ENCODE peak calls at places on chromosomes 1 and 21, in seven cellular contexts. H is H1, L is HepG2, V is K562, Z is HCT116, O is GM12878, G is IMR-90. W is an unnamed sample.

GRCh38 chr1:156410740-156411139 is 41.7 kb downstream of the RHBG start:
- DNase-seq in O (no peak), H (no peak), G (no peak), L (no peak), V (no peak), Z (no peak), W (no peak)

GRCh38 chr1:188314557-188315137 is 1485.9 kb downstream of the PLA2G4A start:
- DNase-seq in V (no peak), L (no peak), G (no peak), Z (no peak), H (no peak), O (no peak), W (no peak)

GRCh38 chr1:27335506-27336422 is 6.1 kb upstream of the SYTL1 start:
- DNase-seq in L (no peak), H (no peak), V (no peak), Z (no peak), G (no peak), O (no peak), W (no peak)

GRCh38 chr21:35360870-35361570 is 311.9 kb upstream of the RUNX1 start:
- DNase-seq in L (no peak), O (no peak), G (no peak), V (no peak), Z (no peak), H (no peak), W (no peak)

GRCh38 chr1:87950369-87950768 is 621.7 kb downstream of the LMO4 start:
- DNase-seq in L (no peak), H (no peak), V (no peak), Z (no peak), O (no peak), G (no peak), W (peak)

GRCh38 chr1:227898502-227899140 is 49.1 kb downstream of the WNT9A start:
- DNase-seq in O (no peak), Z (no peak), L (no peak), G (no peak), V (no peak), H (no peak), W (no peak)

GRCh38 chr1:1721201-1721600 is 3.0 kb downstream of the CDK11A start:
- DNase-seq in V (no peak), O (no peak), L (no peak), Z (no peak), H (no peak), G (no peak), W (no peak)

GRCh38 chr1:38744452-38745350 is 114.9 kb downstream of the RRAGC start:
- DNase-seq in G (no peak), O (no peak), L (no peak), V (peak), Z (no peak), H (no peak), W (no peak)

GRCh38 chr1:211738709-211739301 is 63.4 kb upstream of the NEK2 start:
- DNase-seq in H (no peak), L (no peak), O (no peak), V (no peak), Z (no peak), G (peak), W (no peak)

GRCh38 chr21:43333301-43334062 is 93.4 kb downstream of the SIK1 start:
- DNase-seq in L (peak), Z (no peak), V (no peak), O (no peak), H (no peak), G (peak), W (peak)

GRCh38 chr21:28982637-28983036 is 10.0 kb downstream of the LTN1 start:
- DNase-seq in G (no peak), Z (no peak), V (no peak), O (no peak), H (no peak), L (no peak), W (no peak)

GRCh38 chr21:33750017-33750416 is 107.7 kb downstream of the ITSN1 start:
- DNase-seq in Z (no peak), G (no peak), O (no peak), L (no peak), H (no peak), V (no peak), W (no peak)

GRCh38 chr1:31152181-31152768 is 86.8 kb upstream of the PUM1 start:
- DNase-seq in H (no peak), Z (no peak), G (peak), O (no peak), V (no peak), L (peak), W (peak)

GRCh38 chr1:154384650-154385557 is 20.2 kb upstream of the IL6R start:
- DNase-seq in G (no peak), O (no peak), H (no peak), V (peak), Z (no peak), L (no peak), W (no peak)

GRCh38 chr1:201228011-201228983 is 37.7 kb downstream of the IGFN1 start:
- DNase-seq in O (no peak), V (no peak), G (no peak), L (no peak), H (peak), Z (no peak), W (no peak)

GRCh38 chr1:230832466-230832865 is 35.9 kb downstream of the C1orf198 start:
- DNase-seq in H (no peak), V (no peak), Z (no peak), G (no peak), L (no peak), O (no peak), W (no peak)

GRCh38 chr1:21369905-21370304 is 70.0 kb upstream of the NBPF3 start:
- DNase-seq in Z (no peak), O (no peak), L (no peak), G (no peak), V (no peak), H (no peak), W (no peak)

GRCh38 chr1:59428828-59429227 is 131.9 kb downstream of the FGGY start:
- DNase-seq in V (no peak), O (no peak), H (no peak), L (no peak), G (no peak), Z (no peak), W (no peak)

GRCh38 chr21:32727478-32727727 is 410 bp downstream of the SYNJ1 start:
- DNase-seq in G (no peak), O (no peak), Z (no peak), H (peak), L (no peak), V (no peak), W (no peak)

GRCh38 chr1:172670791-172671190 is 11.9 kb downstream of the FASLG start:
- DNase-seq in H (no peak), O (no peak), G (no peak), V (no peak), L (no peak), Z (no peak), W (no peak)

GRCh38 chr1:8424539-8425116 is 106.7 kb downstream of the SLC45A1 start:
- DNase-seq in O (no peak), Z (peak), H (no peak), L (no peak), V (no peak), G (no peak), W (peak)

GRCh38 chr1:74363220-74363619 is 128.0 kb downstream of the TNNI3K start:
- DNase-seq in G (no peak), Z (no peak), H (no peak), V (no peak), L (no peak), O (no peak), W (no peak)

GRCh38 chr1:154534263-154534844 is 24.1 kb downstream of the UBE2Q1 start:
- DNase-seq in O (no peak), V (peak), Z (peak), L (peak), G (peak), H (peak), W (no peak)

GRCh38 chr1:191174298-191174697 is 696.6 kb upstream of the BRINP3 start:
- DNase-seq in Z (no peak), L (no peak), V (no peak), H (no peak), O (peak), G (peak), W (peak)

GRCh38 chr1:52341861-52342260 is 24.1 kb downstream of the CC2D1B start:
- DNase-seq in Z (no peak), O (no peak), L (no peak), G (no peak), V (no peak), H (no peak), W (no peak)

GRCh38 chr1:61504840-61505239 is 220.1 kb downstream of the TM2D1 start:
- DNase-seq in Z (no peak), O (no peak), H (no peak), L (no peak), V (no peak), G (peak), W (no peak)

GRCh38 chr1:201013031-201013485 is 10.5 kb downstream of the KIF21B start:
- DNase-seq in V (peak), H (no peak), G (no peak), L (no peak), O (no peak), Z (no peak), W (no peak)

GRCh38 chr1:181327796-181328195 is 155.5 kb upstream of the CACNA1E start:
- DNase-seq in O (no peak), L (no peak), V (no peak), Z (no peak), H (no peak), G (no peak), W (no peak)

GRCh38 chr1:97621955-97622354 is 298.9 kb downstream of the DPYD start:
- DNase-seq in L (no peak), V (no peak), Z (no peak), H (no peak), G (peak), O (no peak), W (no peak)

GRCh38 chr1:212862111-212862690 is 4.1 kb downstream of the FLVCR1 start:
- DNase-seq in V (no peak), O (no peak), L (no peak), H (no peak), G (no peak), Z (no peak), W (no peak)

GRCh38 chr1:167457936-167458584 is 60.3 kb downstream of the CD247 start:
- DNase-seq in Z (no peak), V (no peak), G (no peak), H (no peak), L (no peak), O (no peak), W (no peak)

GRCh38 chr1:157117527-157118057 is 18.0 kb upstream of the ETV3L start:
- DNase-seq in V (no peak), L (no peak), G (no peak), Z (no peak), H (peak), O (no peak), W (no peak)

DNA sequence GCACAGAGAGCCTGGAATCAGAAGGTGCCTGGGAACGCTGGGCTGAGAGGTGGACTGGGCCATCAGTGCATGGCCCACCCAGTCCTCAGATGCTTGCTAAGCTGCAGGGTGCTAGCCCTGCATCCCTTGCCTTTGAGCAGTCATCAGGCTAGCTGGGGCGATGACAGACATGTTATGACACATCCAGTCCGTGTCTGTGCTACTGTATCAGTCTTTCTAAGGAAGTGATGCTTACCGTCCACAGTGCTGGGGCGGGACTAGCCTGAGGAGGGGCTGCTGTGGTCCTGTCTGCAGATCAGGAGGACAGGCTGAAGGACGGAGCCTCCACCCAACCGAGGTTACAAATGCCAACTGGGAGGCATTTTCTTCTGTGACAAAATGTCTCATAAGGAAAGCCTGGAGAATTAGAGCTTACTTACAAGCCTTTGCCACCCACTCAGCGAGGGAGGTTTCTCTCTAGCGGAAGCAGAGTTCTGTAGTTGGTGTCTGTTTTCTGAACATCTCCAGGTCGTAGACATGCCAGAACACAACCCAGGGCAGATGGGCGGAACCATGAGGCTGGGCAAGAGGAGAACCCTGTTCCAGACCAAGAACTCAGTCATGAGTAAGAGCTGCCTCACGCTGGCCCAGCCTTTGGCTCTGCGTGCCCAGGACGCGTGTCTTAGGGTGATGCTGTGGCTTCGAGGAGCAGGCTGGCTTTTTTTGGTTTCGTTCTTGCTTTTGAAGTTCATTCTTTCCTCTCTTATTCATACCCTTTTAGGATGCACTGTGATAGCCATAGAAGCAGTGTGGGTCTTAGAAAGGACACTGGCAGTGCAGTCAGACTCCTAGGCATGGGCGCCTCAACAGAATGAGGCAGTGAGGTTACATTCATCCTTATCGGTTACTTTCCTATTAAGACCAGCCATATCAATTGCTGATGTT is 14.3 kb downstream of the SLFNL1 start:
- DNase-seq in G (peak), O (no peak), Z (no peak), V (no peak), H (no peak), L (no peak), W (no peak)
- H3K4me3 ChIP-seq in G (no peak), O (no peak), Z (no peak), V (no peak), H (no peak), L (no peak), W (no peak)

DNA sequence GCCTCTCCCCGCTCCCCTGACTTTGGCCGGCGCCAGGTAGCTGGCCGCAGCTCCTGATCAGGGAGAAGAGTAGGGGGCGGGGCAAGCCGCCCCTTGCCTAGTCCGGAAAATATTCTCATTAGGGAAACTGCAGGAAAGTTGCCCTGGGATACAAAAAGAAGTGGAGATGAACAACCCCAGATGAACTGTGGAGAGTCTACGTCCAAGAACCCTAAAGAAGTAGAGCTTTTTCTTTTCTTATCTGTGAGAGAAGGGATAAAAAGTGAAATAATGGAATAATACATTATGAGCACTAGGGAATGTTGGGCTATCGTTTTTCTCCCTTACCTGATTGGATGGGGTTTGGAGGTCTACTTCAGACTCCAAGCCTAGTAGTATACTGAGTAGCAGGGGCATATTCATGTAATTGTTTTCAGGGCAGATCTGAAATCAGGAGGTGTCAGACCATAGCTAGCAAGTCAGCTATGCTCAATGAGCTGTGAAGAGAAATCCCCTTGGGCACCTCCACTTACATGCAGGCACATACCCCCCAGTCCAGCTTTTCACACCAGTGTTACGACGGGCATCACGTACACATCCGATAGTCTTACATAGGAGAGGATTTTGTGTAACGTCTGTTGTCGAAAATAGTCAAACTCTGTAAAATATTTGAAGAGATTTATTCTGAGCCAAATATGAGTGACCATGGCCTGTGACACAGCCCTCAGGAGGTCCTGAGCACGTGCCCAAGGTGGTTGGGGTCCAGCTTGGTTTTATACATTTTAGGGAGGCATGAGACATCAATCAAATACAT is 1.7 kb upstream of the DUSP10 start:
- DNase-seq in O (peak), H (no peak), G (no peak), V (no peak), Z (no peak), L (no peak), W (peak)
- H3K9ac ChIP-seq in O (peak), H (no peak), G (peak), V (peak), Z (peak), L (peak), W (peak)

DNA sequence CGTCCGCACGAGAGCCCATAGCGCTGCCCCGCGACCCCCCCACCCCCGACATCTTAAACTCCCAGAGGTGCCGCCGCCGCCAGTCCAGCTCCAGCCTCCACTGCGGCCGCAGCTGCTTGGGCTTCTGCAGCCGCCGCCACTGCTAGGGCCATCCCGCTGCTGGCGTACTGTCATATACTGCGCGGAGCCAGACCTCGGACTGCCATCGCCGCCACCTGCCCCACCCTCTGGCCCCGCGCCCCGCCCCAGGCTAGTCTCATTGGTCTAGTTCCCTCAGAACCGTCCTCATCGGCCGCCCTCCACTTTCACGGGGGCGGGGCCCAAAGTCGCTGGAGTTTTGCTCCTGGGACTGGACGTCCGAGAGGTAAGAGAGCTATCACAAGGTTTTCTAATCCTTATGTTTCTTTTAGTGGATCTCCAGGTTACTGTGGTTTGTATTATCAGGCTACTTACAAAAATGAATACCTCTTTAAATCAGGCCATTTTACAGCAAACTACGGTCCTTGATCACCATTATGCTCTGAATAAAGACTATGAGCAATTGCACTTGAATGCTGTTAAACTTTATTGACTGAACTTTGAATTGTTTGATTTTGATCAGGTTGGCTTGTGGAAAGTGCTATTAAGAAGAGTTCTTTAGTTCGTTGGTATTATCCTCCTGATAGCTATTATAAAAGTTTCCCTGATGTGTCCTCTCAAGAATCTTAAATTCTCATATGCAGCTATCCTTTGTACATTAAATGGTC is 2.8 kb upstream of the CD1D start:
- DNase-seq in Z (no peak), G (peak), L (no peak), V (peak), O (no peak), H (peak), W (peak)
- TF ChIP-seq POLR2A in Z (no peak), G (no peak), L (no peak), V (no peak), O (no peak), H (no peak), W (no peak)

GRCh38 chr1:10117865-10118264 is 85.1 kb downstream of the UBE4B start:
- DNase-seq in V (no peak), L (no peak), G (peak), O (no peak), Z (no peak), H (no peak), W (no peak)
- H3K4me3 ChIP-seq in V (no peak), L (no peak), G (no peak), O (no peak), Z (no peak), H (no peak), W (no peak)

GRCh38 chr1:45038240-45038639 is 26.2 kb downstream of the UROD start:
- DNase-seq in H (no peak), V (no peak), O (no peak), Z (no peak), L (no peak), G (no peak), W (no peak)
- H3K9ac ChIP-seq in H (no peak), V (no peak), O (no peak), Z (no peak), L (no peak), G (no peak), W (no peak)

W was measured in endothelial cell of umbilical vein.